ENCODE peak calls at places on chromosomes 12 and 14, in nine cellular contexts. One of them, this sample, is unnamed.
A peak's percentile ranks its signal among the peaks of the same experiment; 100 is the strongest.

GRCh38 chr12:10272466-10272865 is 35.2 kb upstream of the KLRD1 start:
- DNase-seq in HepG2: no peak
- DNase-seq in ovary: no peak
- DNase-seq in fibroblast of lung: no peak
- DNase-seq in pancreas: no peak
- DNase-seq in uterus: no peak
- DNase-seq in dorsolateral prefrontal cortex: no peak
- DNase-seq in HFF-Myc: no peak
- DNase-seq in testis: no peak
- DNase-seq in this sample: no peak

GRCh38 chr12:9925746-9926393 is 6.3 kb downstream of the CLEC2A start:
- DNase-seq in testis: no peak
- DNase-seq in HFF-Myc: no peak
- DNase-seq in uterus: no peak
- DNase-seq in fibroblast of lung: peak; percentile 23
- DNase-seq in pancreas: no peak
- DNase-seq in dorsolateral prefrontal cortex: no peak
- DNase-seq in HepG2: peak; percentile 9
- DNase-seq in ovary: no peak
- DNase-seq in this sample: peak; percentile 2

GRCh38 chr12:113875681-113876080 is 90.4 kb downstream of the RBM19 start:
- DNase-seq in ovary: no peak
- DNase-seq in pancreas: no peak
- DNase-seq in HFF-Myc: no peak
- DNase-seq in testis: no peak
- DNase-seq in fibroblast of lung: peak; percentile 78
- DNase-seq in HepG2: no peak
- DNase-seq in dorsolateral prefrontal cortex: no peak
- DNase-seq in uterus: no peak
- DNase-seq in this sample: no peak

GRCh38 chr14:70822706-70823185 is 13.4 kb upstream of the MAP3K9 start:
- DNase-seq in testis: peak; percentile 40
- DNase-seq in fibroblast of lung: peak; percentile 30
- DNase-seq in pancreas: peak; percentile 73
- DNase-seq in ovary: peak; percentile 45
- DNase-seq in uterus: peak; percentile 22
- DNase-seq in HFF-Myc: no peak
- DNase-seq in dorsolateral prefrontal cortex: no peak
- DNase-seq in HepG2: no peak
- DNase-seq in this sample: no peak

GRCh38 chr12:124381454-124382207 is 86.7 kb downstream of the RFLNA start:
- DNase-seq in HepG2: no peak
- DNase-seq in fibroblast of lung: peak; percentile 84
- DNase-seq in uterus: peak; percentile 92
- DNase-seq in ovary: peak; percentile 91
- DNase-seq in HFF-Myc: no peak
- DNase-seq in dorsolateral prefrontal cortex: peak; percentile 81
- DNase-seq in testis: peak; percentile 89
- DNase-seq in pancreas: peak; percentile 87
- DNase-seq in this sample: no peak

GRCh38 chr12:106576848-106577247 is 6.0 kb upstream of the RFX4 start:
- DNase-seq in fibroblast of lung: no peak
- DNase-seq in ovary: no peak
- DNase-seq in pancreas: no peak
- DNase-seq in HFF-Myc: no peak
- DNase-seq in dorsolateral prefrontal cortex: no peak
- DNase-seq in testis: no peak
- DNase-seq in HepG2: no peak
- DNase-seq in uterus: no peak
- DNase-seq in this sample: no peak

GRCh38 chr12:103928736-103929050 is 1.5 kb upstream of the HSP90B1 start:
- DNase-seq in ovary: peak; percentile 26
- DNase-seq in testis: peak; percentile 27
- DNase-seq in HepG2: no peak
- DNase-seq in dorsolateral prefrontal cortex: no peak
- DNase-seq in uterus: peak; percentile 22
- DNase-seq in HFF-Myc: no peak
- DNase-seq in fibroblast of lung: no peak
- DNase-seq in pancreas: no peak
- DNase-seq in this sample: no peak

GRCh38 chr14:103108749-103109207 is 14.3 kb downstream of the EXOC3L4 start:
- DNase-seq in ovary: no peak
- DNase-seq in testis: no peak
- DNase-seq in fibroblast of lung: peak; percentile 38
- DNase-seq in uterus: peak; percentile 63
- DNase-seq in HepG2: no peak
- DNase-seq in pancreas: no peak
- DNase-seq in HFF-Myc: no peak
- DNase-seq in dorsolateral prefrontal cortex: no peak
- DNase-seq in this sample: no peak

GRCh38 chr12:125113800-125114199 is 48.6 kb downstream of the AACS start:
- DNase-seq in pancreas: no peak
- DNase-seq in testis: no peak
- DNase-seq in HepG2: no peak
- DNase-seq in ovary: no peak
- DNase-seq in HFF-Myc: no peak
- DNase-seq in uterus: no peak
- DNase-seq in dorsolateral prefrontal cortex: no peak
- DNase-seq in fibroblast of lung: no peak
- DNase-seq in this sample: no peak

GRCh38 chr14:65720171-65720570 is 307.6 kb downstream of the FUT8 start:
- DNase-seq in uterus: no peak
- DNase-seq in testis: no peak
- DNase-seq in HepG2: no peak
- DNase-seq in fibroblast of lung: no peak
- DNase-seq in dorsolateral prefrontal cortex: no peak
- DNase-seq in ovary: no peak
- DNase-seq in pancreas: no peak
- DNase-seq in HFF-Myc: no peak
- DNase-seq in this sample: no peak

GRCh38 chr12:122336015-122336946 is 70.0 kb upstream of the VPS33A start:
- DNase-seq in fibroblast of lung: peak; percentile 23
- DNase-seq in HFF-Myc: no peak
- DNase-seq in uterus: no peak
- DNase-seq in ovary: no peak
- DNase-seq in dorsolateral prefrontal cortex: no peak
- DNase-seq in pancreas: peak; percentile 61
- DNase-seq in testis: no peak
- DNase-seq in HepG2: peak; percentile 23
- DNase-seq in this sample: no peak

GRCh38 chr14:69284170-69284569 is 24.2 kb downstream of the GALNT16 start:
- DNase-seq in HepG2: no peak
- DNase-seq in dorsolateral prefrontal cortex: no peak
- DNase-seq in uterus: no peak
- DNase-seq in ovary: no peak
- DNase-seq in testis: no peak
- DNase-seq in fibroblast of lung: no peak
- DNase-seq in pancreas: no peak
- DNase-seq in HFF-Myc: no peak
- DNase-seq in this sample: no peak

GRCh38 chr12:44015333-44015941 is 179.6 kb downstream of the TMEM117 start:
- DNase-seq in HFF-Myc: peak; percentile 47
- DNase-seq in fibroblast of lung: peak; percentile 52
- DNase-seq in dorsolateral prefrontal cortex: no peak
- DNase-seq in ovary: no peak
- DNase-seq in pancreas: no peak
- DNase-seq in uterus: no peak
- DNase-seq in HepG2: peak; percentile 43
- DNase-seq in testis: no peak
- DNase-seq in this sample: peak; percentile 38

GRCh38 chr12:90261283-90261682 is 552.6 kb upstream of the ATP2B1 start:
- DNase-seq in HFF-Myc: no peak
- DNase-seq in dorsolateral prefrontal cortex: no peak
- DNase-seq in ovary: no peak
- DNase-seq in uterus: no peak
- DNase-seq in HepG2: no peak
- DNase-seq in testis: no peak
- DNase-seq in pancreas: no peak
- DNase-seq in fibroblast of lung: peak; percentile 42
- DNase-seq in this sample: no peak

GRCh38 chr12:101204598-101205304 is 5.3 kb downstream of the SLC5A8 start:
- DNase-seq in uterus: no peak
- DNase-seq in ovary: no peak
- DNase-seq in fibroblast of lung: no peak
- DNase-seq in HepG2: no peak
- DNase-seq in HFF-Myc: no peak
- DNase-seq in testis: peak; percentile 24
- DNase-seq in dorsolateral prefrontal cortex: no peak
- DNase-seq in pancreas: no peak
- DNase-seq in this sample: no peak

GRCh38 chr12:57215065-57215464 is 1.5 kb upstream of the NXPH4 start:
- DNase-seq in HepG2: no peak
- DNase-seq in ovary: no peak
- DNase-seq in HFF-Myc: no peak
- DNase-seq in uterus: no peak
- DNase-seq in dorsolateral prefrontal cortex: no peak
- DNase-seq in pancreas: no peak
- DNase-seq in fibroblast of lung: no peak
- DNase-seq in testis: no peak
- DNase-seq in this sample: no peak
- H3K4me3 ChIP-seq in HepG2: no peak overlapping the region
- H3K4me3 ChIP-seq in ovary: no peak overlapping the region
- H3K4me3 ChIP-seq in HFF-Myc: no peak overlapping the region
- H3K4me3 ChIP-seq in uterus: no peak overlapping the region
- H3K4me3 ChIP-seq in dorsolateral prefrontal cortex: no peak overlapping the region
- H3K4me3 ChIP-seq in pancreas: no peak overlapping the region
- H3K4me3 ChIP-seq in fibroblast of lung: no peak overlapping the region
- H3K4me3 ChIP-seq in testis: no peak overlapping the region
- H3K4me3 ChIP-seq in this sample: no peak overlapping the region

DNA sequence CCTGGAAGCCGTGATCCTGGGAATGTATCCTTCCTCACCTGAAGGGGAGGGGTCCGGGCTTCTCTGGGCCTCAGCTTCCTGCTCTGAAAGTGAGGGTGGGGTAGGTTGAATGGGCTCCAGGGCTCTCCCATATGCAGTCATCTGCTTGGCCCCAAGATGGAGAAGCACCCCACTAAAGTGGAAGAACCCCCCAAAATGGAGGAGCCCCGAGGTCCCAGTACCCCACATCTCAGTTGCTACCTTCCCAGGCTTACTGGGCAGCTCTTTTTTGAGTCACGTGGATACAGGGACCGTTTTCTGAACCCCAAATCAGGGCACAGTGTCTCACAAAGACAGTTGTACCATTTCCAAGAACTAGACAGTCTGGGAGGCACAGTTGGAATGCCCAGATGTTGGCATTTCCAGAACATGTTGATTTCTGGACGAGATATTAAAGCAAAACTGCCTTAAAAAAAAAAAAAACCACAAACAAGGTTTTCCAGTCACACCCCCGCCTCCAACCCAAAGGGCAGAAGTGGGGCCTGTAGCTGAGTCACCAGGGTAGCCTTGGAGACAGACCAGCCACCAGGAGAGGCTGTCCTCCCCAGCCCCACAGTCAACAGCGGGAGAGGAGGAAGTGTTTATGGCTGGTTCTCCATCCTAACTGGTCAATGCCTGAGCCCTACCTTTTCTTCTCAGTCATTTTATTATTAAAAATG is 12.1 kb downstream of the VASH1 start:
- DNase-seq in ovary: peak; percentile 73
- DNase-seq in uterus: peak; percentile 78
- DNase-seq in testis: peak; percentile 69
- DNase-seq in HepG2: peak; percentile 41
- DNase-seq in pancreas: no peak
- DNase-seq in fibroblast of lung: peak; percentile 87
- DNase-seq in HFF-Myc: peak; percentile 63
- DNase-seq in dorsolateral prefrontal cortex: peak; percentile 55
- DNase-seq in this sample: peak; percentile 34
- TF ChIP-seq CTCF in ovary: no peak
- TF ChIP-seq CTCF in uterus: no peak
- TF ChIP-seq CTCF in testis: no peak
- TF ChIP-seq CTCF in HepG2: no peak
- TF ChIP-seq CTCF in pancreas: no peak
- TF ChIP-seq CTCF in fibroblast of lung: peak; percentile 19
- TF ChIP-seq CTCF in HFF-Myc: no peak
- TF ChIP-seq CTCF in dorsolateral prefrontal cortex: no peak
- TF ChIP-seq CTCF in this sample: peak; percentile 13

DNA sequence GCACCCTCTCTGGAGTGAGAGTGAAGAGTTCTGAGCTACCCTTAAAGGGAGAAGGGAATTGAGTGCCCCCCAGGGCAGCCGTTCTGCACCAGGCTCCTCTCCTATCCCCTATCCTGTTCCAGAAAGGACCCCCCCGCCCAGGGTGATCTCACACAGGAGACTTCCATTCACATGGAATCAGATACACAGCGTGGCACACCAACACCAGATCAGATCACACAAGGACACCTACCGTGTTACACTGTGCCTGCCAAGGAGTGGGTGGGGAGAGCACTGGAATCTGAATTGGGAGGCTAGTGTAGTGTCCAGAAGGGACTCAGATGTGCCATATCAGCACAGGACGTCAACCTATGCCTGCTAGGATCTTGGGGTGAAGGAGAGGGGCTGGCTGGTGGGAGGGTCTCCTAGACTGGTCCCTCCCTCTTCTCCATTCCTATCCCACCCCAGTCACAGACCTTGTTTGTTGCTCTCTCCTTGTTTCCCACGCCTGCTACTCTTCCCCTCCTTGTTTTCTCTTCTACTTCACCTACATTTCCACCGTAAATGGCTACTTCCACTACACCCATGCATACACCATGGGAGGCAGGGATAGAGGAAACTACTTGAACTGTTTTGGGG is 2.3 kb downstream of the PTMS start:
- DNase-seq in HepG2: no peak
- DNase-seq in HFF-Myc: no peak
- DNase-seq in dorsolateral prefrontal cortex: no peak
- DNase-seq in uterus: no peak
- DNase-seq in testis: no peak
- DNase-seq in fibroblast of lung: peak; percentile 21
- DNase-seq in pancreas: no peak
- DNase-seq in ovary: no peak
- DNase-seq in this sample: no peak
- H3K4me3 ChIP-seq in HepG2: peak overlapping the region; percentile 81
- H3K4me3 ChIP-seq in HFF-Myc: peak overlapping the region; percentile 93
- H3K4me3 ChIP-seq in dorsolateral prefrontal cortex: peak overlapping the region; percentile 63
- H3K4me3 ChIP-seq in uterus: peak overlapping the region; percentile 79
- H3K4me3 ChIP-seq in testis: peak overlapping the region; percentile 93
- H3K4me3 ChIP-seq in fibroblast of lung: peak overlapping the region; percentile 82
- H3K4me3 ChIP-seq in pancreas: peak overlapping the region; percentile 63
- H3K4me3 ChIP-seq in ovary: peak overlapping the region; percentile 68
- H3K4me3 ChIP-seq in this sample: peak overlapping the region; percentile 88

DNA sequence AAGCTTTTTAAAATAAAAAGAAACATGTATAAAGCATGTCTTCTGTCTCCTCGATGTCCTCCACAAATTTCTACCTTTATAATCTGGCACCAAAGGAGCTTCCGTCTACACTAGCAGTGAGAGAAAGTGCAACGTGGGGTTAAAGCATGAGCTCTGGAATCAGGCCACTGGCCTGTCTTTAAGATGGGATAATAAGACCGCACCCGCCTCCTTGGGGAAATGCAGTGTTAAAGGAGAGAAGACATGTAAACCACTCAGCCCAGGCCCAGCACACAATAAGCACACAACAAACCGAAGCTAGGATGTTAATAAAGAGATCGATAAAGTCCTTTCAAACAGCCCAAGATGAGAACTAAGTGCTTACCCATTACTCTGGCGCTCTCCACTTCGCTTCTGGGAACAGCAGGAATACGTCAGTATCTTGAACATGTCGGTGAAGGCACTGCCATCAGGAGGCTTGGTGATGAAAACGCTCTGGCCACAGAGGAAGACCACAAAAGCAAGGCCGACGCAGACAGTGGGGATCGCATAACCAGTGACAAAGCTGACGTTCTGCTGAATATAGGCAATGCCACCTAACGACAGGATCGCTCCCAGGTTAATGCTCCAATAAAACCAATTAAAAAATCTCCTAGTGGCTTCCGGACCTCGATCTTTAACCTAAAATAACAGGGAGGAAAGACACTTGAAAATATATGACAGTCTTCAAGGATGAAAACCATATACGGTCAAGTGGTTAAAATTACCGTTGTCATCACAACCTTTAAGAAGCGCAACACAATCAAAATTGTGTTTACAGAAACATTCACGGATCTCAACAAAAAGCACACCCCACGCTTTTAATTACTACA is 9.1 kb downstream of the SLC15A4 start:
- DNase-seq in pancreas: no peak
- DNase-seq in HFF-Myc: no peak
- DNase-seq in ovary: no peak
- DNase-seq in dorsolateral prefrontal cortex: no peak
- DNase-seq in fibroblast of lung: no peak
- DNase-seq in uterus: no peak
- DNase-seq in testis: no peak
- DNase-seq in HepG2: no peak
- DNase-seq in this sample: no peak
- TF ChIP-seq CTCF in pancreas: no peak
- TF ChIP-seq CTCF in HFF-Myc: no peak
- TF ChIP-seq CTCF in ovary: no peak
- TF ChIP-seq CTCF in dorsolateral prefrontal cortex: no peak
- TF ChIP-seq CTCF in fibroblast of lung: no peak
- TF ChIP-seq CTCF in uterus: no peak
- TF ChIP-seq CTCF in testis: no peak
- TF ChIP-seq CTCF in HepG2: no peak
- TF ChIP-seq CTCF in this sample: no peak